ENCODE peak calls at places on chromosomes 2 and 18, in five cellular contexts. J is lung, S is GM13977, O is HFF-Myc, V is cardiac muscle cell. A is an unnamed sample.

GRCh38 chr2:6417050-6417449 is 448.7 kb downstream of the CMPK2 start:
- DNase-seq in J (no peak), V (no peak), S (no peak), O (no peak), A (no peak)

GRCh38 chr18:33833847-33834246 is 255.8 kb downstream of the ASXL3 start:
- DNase-seq in J (no peak), V (no peak), O (no peak), S (no peak), A (no peak)

GRCh38 chr2:19330436-19330835 is 28.0 kb downstream of the OSR1 start:
- DNase-seq in O (no peak), J (no peak), S (no peak), V (no peak), A (no peak)

GRCh38 chr2:230896346-230897115 is 28.5 kb downstream of the GPR55 start:
- DNase-seq in O (no peak), S (no peak), V (no peak), J (no peak), A (no peak)

GRCh38 chr2:228731517-228731916 is 539.6 kb downstream of the PID1 start:
- DNase-seq in V (no peak), J (no peak), O (peak), S (no peak), A (peak)

GRCh38 chr2:36559221-36559942 is 38.6 kb downstream of the FEZ2 start:
- DNase-seq in J (no peak), V (no peak), S (no peak), O (no peak), A (no peak)

GRCh38 chr2:69933839-69934613 is 19.1 kb downstream of the MXD1 start:
- DNase-seq in S (no peak), V (no peak), J (no peak), O (no peak), A (peak)

GRCh38 chr2:112831380-112831930 is 5.1 kb downstream of the IL1B start:
- DNase-seq in J (no peak), V (no peak), S (no peak), O (no peak), A (no peak)

GRCh38 chr2:120887844-120888243 is 152.2 kb downstream of the GLI2 start:
- DNase-seq in O (no peak), S (no peak), V (peak), J (peak), A (no peak)

GRCh38 chr2:204110250-204111183 is 174.0 kb downstream of the ICOS start:
- DNase-seq in O (peak), J (no peak), S (no peak), V (no peak), A (no peak)

GRCh38 chr2:224948859-224949258 is 93.4 kb downstream of the DOCK10 start:
- DNase-seq in V (no peak), O (peak), S (no peak), J (no peak), A (no peak)

GRCh38 chr2:175203621-175204496 is 22.3 kb upstream of the ATP5MC3 start:
- DNase-seq in J (peak), V (peak), S (no peak), O (no peak), A (peak)

GRCh38 chr2:183248866-183249567 is 124.8 kb downstream of the NUP35 start:
- DNase-seq in O (peak), V (peak), J (no peak), S (peak), A (no peak)

GRCh38 chr2:172082105-172082943 is 3.0 kb upstream of the DLX1 start:
- DNase-seq in S (peak), O (no peak), V (no peak), J (no peak), A (no peak)

GRCh38 chr18:47602273-47602897 is 328.1 kb downstream of the SMAD2 start:
- DNase-seq in S (no peak), J (no peak), O (no peak), V (no peak), A (no peak)

GRCh38 chr18:63741769-63742168 is 33.4 kb upstream of the SERPINB7 start:
- DNase-seq in J (no peak), S (no peak), V (no peak), O (no peak), A (no peak)
- TF ChIP-seq CTCF in J (no peak), S (peak), V (peak), O (peak), A (peak)

GRCh38 chr2:233807215-233807865 is 29.2 kb downstream of the MROH2A start:
- DNase-seq in O (no peak), S (no peak), V (no peak), J (no peak), A (no peak)
- TF ChIP-seq CTCF in O (peak), S (peak), V (no peak), J (no peak), A (no peak)

GRCh38 chr18:51168031-51168742 is 29.3 kb downstream of the MEX3C start:
- DNase-seq in V (no peak), S (no peak), J (no peak), O (no peak), A (no peak)
- TF ChIP-seq CTCF in V (no peak), S (peak), J (no peak), O (no peak), A (no peak)

DNA sequence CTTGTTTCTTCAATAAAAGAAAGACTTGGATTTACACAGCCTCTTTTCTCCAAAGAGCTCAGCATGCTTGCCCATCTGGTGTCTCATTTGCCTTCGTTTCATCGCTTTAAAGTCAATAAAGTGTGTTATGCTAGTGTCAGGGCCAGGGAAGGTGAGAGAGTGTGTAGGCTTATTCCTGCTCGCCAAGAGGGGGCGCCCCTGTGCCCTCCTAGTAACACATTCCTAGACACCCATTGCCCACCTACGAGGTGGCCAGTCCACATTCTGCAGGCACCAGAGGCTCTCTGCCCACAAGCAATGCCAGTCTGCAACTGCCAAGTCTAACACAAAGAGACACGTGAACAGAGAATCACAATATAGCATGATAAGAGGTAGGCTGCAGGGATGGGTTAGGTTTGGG is 39.4 kb upstream of the DAPL1 start:
- DNase-seq in S (no peak), J (no peak), V (peak), O (no peak), A (no peak)
- TF ChIP-seq CTCF in S (peak), J (no peak), V (peak), O (peak), A (peak)

GRCh38 chr2:137838255-137839092 is 125.8 kb upstream of the HNMT start:
- DNase-seq in O (peak), J (no peak), V (peak), S (peak), A (peak)
- TF ChIP-seq CTCF in O (peak), J (peak), V (peak), S (peak), A (peak)

DNA sequence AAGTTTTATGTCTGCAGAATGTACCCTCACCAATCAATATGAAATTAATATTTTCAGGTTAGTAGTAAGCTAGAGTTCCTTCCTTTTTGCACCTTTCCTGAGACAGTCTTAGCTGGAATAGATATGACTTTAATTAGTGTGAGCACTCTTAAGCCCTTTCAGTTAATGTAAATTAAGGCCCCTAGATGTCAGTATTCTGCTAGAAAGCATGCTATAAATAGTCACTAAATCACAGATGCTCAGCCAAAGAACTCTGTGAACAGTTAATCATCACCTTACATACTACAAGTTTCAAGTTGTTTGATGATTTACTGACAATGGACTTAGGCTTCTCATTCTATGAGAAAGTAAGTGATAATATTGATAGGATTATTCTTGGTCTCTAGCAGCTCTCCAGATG is 413.7 kb downstream of the PTH2R start:
- DNase-seq in S (peak), V (peak), O (no peak), J (no peak), A (no peak)
- TF ChIP-seq CTCF in S (peak), V (no peak), O (no peak), J (no peak), A (no peak)